ENCODE peak calls at places on chromosome 9, in four cellular contexts. E is stimulated activated CD4-positive, alpha-beta T cell treated with anti-CD3 and anti-CD28 coated beads, Interleukin-1b, Interleukin-23, amount 100 ng/mL, for 48 hours; G is lower lobe of right lung; C is sciatic nerve. R is an unnamed sample.

GRCh38 chr9:105191508-105192118 is 52.8 kb upstream of the SLC44A1 start:
- DNase-seq in E (no peak), G (no peak), C (no peak), R (no peak)

GRCh38 chr9:27437652-27438373 is 86.3 kb upstream of the IFNK start:
- DNase-seq in E (no peak), G (no peak), C (no peak), R (no peak)

GRCh38 chr9:26375448-26375847 is 517.2 kb downstream of the CAAP1 start:
- DNase-seq in E (no peak), G (no peak), C (no peak), R (no peak)

GRCh38 chr9:78972303-78973002 is 599.3 kb upstream of the TLE4 start:
- DNase-seq in E (no peak), G (no peak), C (no peak), R (no peak)

GRCh38 chr9:126499005-126499910 is 114.5 kb upstream of the LMX1B start:
- DNase-seq in E (no peak), G (peak), C (no peak), R (no peak)

GRCh38 chr9:93210324-93210973 is 26.5 kb downstream of the WNK2 start:
- DNase-seq in E (no peak), G (peak), C (no peak), R (no peak)

GRCh38 chr9:137785704-137786161 is 91.8 kb upstream of the CACNA1B start:
- DNase-seq in E (no peak), G (no peak), C (no peak), R (no peak)

GRCh38 chr9:89340332-89340731 is 22.0 kb downstream of the SECISBP2 start:
- DNase-seq in E (no peak), G (no peak), C (no peak), R (no peak)

GRCh38 chr9:91060520-91061343 is 259.1 kb downstream of the SYK start:
- DNase-seq in E (no peak), G (no peak), C (peak), R (peak)

GRCh38 chr9:34992376-34992951 is 2.9 kb downstream of the DNAJB5 start:
- DNase-seq in E (peak), G (no peak), C (no peak), R (no peak)

GRCh38 chr9:79555474-79555873 is 16.3 kb upstream of the TLE4 start:
- DNase-seq in E (no peak), G (no peak), C (no peak), R (no peak)

GRCh38 chr9:80678906-80679305 is 1010.4 kb downstream of the TLE1 start:
- DNase-seq in E (no peak), G (no peak), C (no peak), R (no peak)

GRCh38 chr9:93642961-93643360 is 66.6 kb downstream of the PHF2 start:
- DNase-seq in E (no peak), G (no peak), C (no peak), R (peak)

GRCh38 chr9:126631254-126631653 is 17.5 kb downstream of the LMX1B start:
- DNase-seq in E (no peak), G (no peak), C (no peak), R (no peak)

GRCh38 chr9:110444911-110445310 is 107.2 kb upstream of the TXNDC8 start:
- DNase-seq in E (no peak), G (no peak), C (no peak), R (no peak)

GRCh38 chr9:122370869-122371467 is at the start of gene PTGS1:
- DNase-seq in E (no peak), G (peak), C (no peak), R (no peak)

GRCh38 chr9:95936579-95937075 is 61.1 kb downstream of the ERCC6L2 start:
- DNase-seq in E (no peak), G (no peak), C (no peak), R (no peak)

GRCh38 chr9:96379461-96379860 is 4.0 kb downstream of the SLC35D2 start:
- DNase-seq in E (no peak), G (no peak), C (no peak), R (no peak)

GRCh38 chr9:108743901-108744371 is 111.8 kb downstream of the ACTL7B start:
- DNase-seq in E (no peak), G (no peak), C (no peak), R (no peak)

GRCh38 chr9:76374702-76375543 is 19.3 kb downstream of the RFK start:
- DNase-seq in E (no peak), G (peak), C (peak), R (peak)

GRCh38 chr9:123011878-123012528 is 21.5 kb upstream of the GPR21 start:
- DNase-seq in E (no peak), G (no peak), C (no peak), R (peak)

GRCh38 chr9:36218411-36218901 is 27.7 kb downstream of the CLTA start:
- DNase-seq in E (no peak), G (no peak), C (no peak), R (no peak)

GRCh38 chr9:98944130-98945074 is 695 bp downstream of the COL15A1 start:
- DNase-seq in E (no peak), G (peak), C (no peak), R (no peak)

GRCh38 chr9:22165144-22165543 is 156.0 kb upstream of the CDKN2B start:
- DNase-seq in E (no peak), G (no peak), C (no peak), R (no peak)

GRCh38 chr9:104269996-104270963 is 176.2 kb downstream of the SMC2 start:
- DNase-seq in E (no peak), G (no peak), C (no peak), R (no peak)

GRCh38 chr9:79384506-79384905 is 187.3 kb upstream of the TLE4 start:
- DNase-seq in E (no peak), G (no peak), C (no peak), R (no peak)

GRCh38 chr9:129881547-129882324 is 46.5 kb downstream of the USP20 start:
- DNase-seq in E (no peak), G (no peak), C (no peak), R (no peak)

GRCh38 chr9:133352635-133353340 is 3.5 kb downstream of the SURF1 start:
- DNase-seq in E (no peak), G (no peak), C (no peak), R (no peak)

GRCh38 chr9:127904888-127905728 is 5.7 kb upstream of the ST6GALNAC6 start:
- DNase-seq in E (no peak), G (no peak), C (no peak), R (no peak)

GRCh38 chr9:69758001-69758730 is 1.6 kb downstream of the PTAR1 start:
- DNase-seq in E (peak), G (no peak), C (no peak), R (no peak)

GRCh38 chr9:93893899-93894690 is 61.1 kb downstream of the BARX1 start:
- DNase-seq in E (no peak), G (peak), C (peak), R (no peak)

GRCh38 chr9:88932766-88933165 is 58.5 kb upstream of the S1PR3 start:
- DNase-seq in E (no peak), G (no peak), C (no peak), R (no peak)

GRCh38 chr9:133449760-133450159 is 10.0 kb upstream of the CACFD1 start:
- DNase-seq in E (no peak), G (no peak), C (no peak), R (no peak)

GRCh38 chr9:136665111-136665703 is 2.5 kb downstream of the EGFL7 start:
- DNase-seq in E (no peak), G (no peak), C (no peak), R (no peak)

GRCh38 chr9:126528111-126528510 is 85.6 kb upstream of the LMX1B start:
- DNase-seq in E (no peak), G (peak), C (no peak), R (no peak)

GRCh38 chr9:129177443-129177790 is 644 bp downstream of the IER5L start:
- DNase-seq in E (no peak), G (no peak), C (no peak), R (no peak)